ENCODE peak calls at places on chromosomes 4 and X, in four cellular contexts. One of them, this sample, is unnamed.
A peak's percentile ranks its signal among the peaks of the same experiment; 100 is the strongest.

GRCh38 chr4:75968084-75968483 is 22.7 kb downstream of the SDAD1 start:
- DNase-seq in fibroblast of lung: no peak
- DNase-seq in OCI-LY7: no peak
- DNase-seq in HFFc6: no peak
- DNase-seq in this sample: no peak

GRCh38 chrX:118550792-118551191 is 55.2 kb downstream of the DOCK11 start:
- DNase-seq in HFFc6: peak; percentile 6
- DNase-seq in OCI-LY7: no peak
- DNase-seq in fibroblast of lung: no peak
- DNase-seq in this sample: no peak

GRCh38 chr4:70471897-70472296 is at the start of gene MUC7:
- DNase-seq in HFFc6: no peak
- DNase-seq in OCI-LY7: no peak
- DNase-seq in fibroblast of lung: no peak
- DNase-seq in this sample: no peak

GRCh38 chr4:102815981-102816380 is 11.4 kb downstream of the UBE2D3 start:
- DNase-seq in fibroblast of lung: peak; percentile 83
- DNase-seq in HFFc6: peak; percentile 95
- DNase-seq in OCI-LY7: no peak
- DNase-seq in this sample: no peak

GRCh38 chrX:110178179-110178865 is 139.6 kb downstream of the AMMECR1 start:
- DNase-seq in fibroblast of lung: no peak
- DNase-seq in OCI-LY7: no peak
- DNase-seq in HFFc6: no peak
- DNase-seq in this sample: peak; percentile 59

GRCh38 chr4:44446801-44447562 is 1.6 kb downstream of the KCTD8 start:
- DNase-seq in OCI-LY7: no peak
- DNase-seq in fibroblast of lung: no peak
- DNase-seq in HFFc6: no peak
- DNase-seq in this sample: no peak

GRCh38 chrX:9538544-9539045 is 73.7 kb downstream of the TBL1X start:
- DNase-seq in OCI-LY7: no peak
- DNase-seq in fibroblast of lung: no peak
- DNase-seq in HFFc6: no peak
- DNase-seq in this sample: no peak

GRCh38 chrX:71052721-71053120 is 15.4 kb downstream of the SNX12 start:
- DNase-seq in OCI-LY7: no peak
- DNase-seq in HFFc6: no peak
- DNase-seq in fibroblast of lung: no peak
- DNase-seq in this sample: no peak

GRCh38 chr4:102420563-102421221 is 75.4 kb upstream of the SLC39A8 start:
- DNase-seq in fibroblast of lung: peak; percentile 66
- DNase-seq in HFFc6: peak; percentile 40
- DNase-seq in OCI-LY7: peak; percentile 27
- DNase-seq in this sample: no peak

GRCh38 chr4:1982124-1983052 is 26.4 kb downstream of the NELFA start:
- DNase-seq in HFFc6: no peak
- DNase-seq in OCI-LY7: no peak
- DNase-seq in fibroblast of lung: no peak
- DNase-seq in this sample: peak; percentile 79

GRCh38 chr4:29304595-29304994 is 1415.6 kb upstream of the PCDH7 start:
- DNase-seq in fibroblast of lung: peak; percentile 72
- DNase-seq in OCI-LY7: no peak
- DNase-seq in HFFc6: no peak
- DNase-seq in this sample: no peak

GRCh38 chr4:143667461-143667860 is 33.0 kb downstream of the FREM3 start:
- DNase-seq in OCI-LY7: no peak
- DNase-seq in HFFc6: no peak
- DNase-seq in fibroblast of lung: peak; percentile 90
- DNase-seq in this sample: no peak

GRCh38 chr4:1192493-1193205 is 20.3 kb upstream of the SPON2 start:
- DNase-seq in HFFc6: no peak
- DNase-seq in fibroblast of lung: no peak
- DNase-seq in OCI-LY7: no peak
- DNase-seq in this sample: peak; percentile 83

GRCh38 chr4:183170894-183171293 is 71.8 kb downstream of the WWC2 start:
- DNase-seq in OCI-LY7: no peak
- DNase-seq in HFFc6: no peak
- DNase-seq in fibroblast of lung: no peak
- DNase-seq in this sample: no peak

GRCh38 chr4:158450741-158451140 is 70.9 kb upstream of the RXFP1 start:
- DNase-seq in HFFc6: no peak
- DNase-seq in fibroblast of lung: peak; percentile 45
- DNase-seq in OCI-LY7: no peak
- DNase-seq in this sample: no peak

GRCh38 chr4:107825072-107825789 is 499 bp downstream of the SGMS2 start:
- DNase-seq in fibroblast of lung: peak; percentile 45
- DNase-seq in OCI-LY7: no peak
- DNase-seq in HFFc6: peak; percentile 33
- DNase-seq in this sample: no peak

GRCh38 chr4:8548731-8549351 is 31.4 kb upstream of the GPR78 start:
- DNase-seq in fibroblast of lung: no peak
- DNase-seq in OCI-LY7: no peak
- DNase-seq in HFFc6: no peak
- DNase-seq in this sample: no peak

GRCh38 chr4:175705407-175705806 is 106.7 kb downstream of the GPM6A start:
- DNase-seq in fibroblast of lung: no peak
- DNase-seq in HFFc6: no peak
- DNase-seq in OCI-LY7: no peak
- DNase-seq in this sample: no peak

GRCh38 chr4:123699823-123700822 is 303.5 kb downstream of the SPRY1 start:
- DNase-seq in fibroblast of lung: peak; percentile 89
- DNase-seq in OCI-LY7: no peak
- DNase-seq in HFFc6: peak; percentile 93
- DNase-seq in this sample: no peak

GRCh38 chrX:148417934-148418333 is 82.5 kb upstream of the AFF2 start:
- DNase-seq in fibroblast of lung: no peak
- DNase-seq in OCI-LY7: no peak
- DNase-seq in HFFc6: no peak
- DNase-seq in this sample: no peak

GRCh38 chrX:68936608-68937007 is 107.8 kb downstream of the EFNB1 start:
- DNase-seq in fibroblast of lung: peak; percentile 81
- DNase-seq in HFFc6: peak; percentile 81
- DNase-seq in OCI-LY7: no peak
- DNase-seq in this sample: no peak

GRCh38 chrX:20947411-20947912 is 426.8 kb upstream of the CNKSR2 start:
- DNase-seq in HFFc6: no peak
- DNase-seq in OCI-LY7: no peak
- DNase-seq in fibroblast of lung: no peak
- DNase-seq in this sample: no peak

GRCh38 chr4:158112612-158113011 is 60.2 kb downstream of the GASK1B start:
- DNase-seq in HFFc6: no peak
- DNase-seq in OCI-LY7: no peak
- DNase-seq in fibroblast of lung: peak; percentile 11
- DNase-seq in this sample: no peak

GRCh38 chr4:123415977-123416376 is 19.4 kb downstream of the SPRY1 start:
- DNase-seq in OCI-LY7: no peak
- DNase-seq in fibroblast of lung: no peak
- DNase-seq in HFFc6: peak; percentile 31
- DNase-seq in this sample: no peak

GRCh38 chrX:56281789-56282188 is 49.6 kb downstream of the KLF8 start:
- DNase-seq in OCI-LY7: peak; percentile 23
- DNase-seq in fibroblast of lung: peak; percentile 22
- DNase-seq in HFFc6: peak; percentile 0
- DNase-seq in this sample: no peak

GRCh38 chr4:21012851-21013331 is 312.6 kb downstream of the PACRGL start:
- DNase-seq in fibroblast of lung: no peak
- DNase-seq in OCI-LY7: no peak
- DNase-seq in HFFc6: no peak
- DNase-seq in this sample: no peak

GRCh38 chrX:72273718-72274117 is 3.3 kb downstream of the RPS4X start:
- DNase-seq in HFFc6: no peak
- DNase-seq in OCI-LY7: no peak
- DNase-seq in fibroblast of lung: no peak
- DNase-seq in this sample: peak; percentile 10

GRCh38 chr4:20528508-20528907 is 171.8 kb upstream of the PACRGL start:
- DNase-seq in HFFc6: no peak
- DNase-seq in fibroblast of lung: peak; percentile 60
- DNase-seq in OCI-LY7: no peak
- DNase-seq in this sample: no peak

GRCh38 chr4:25860586-25861421 is 2.0 kb downstream of the SEL1L3 start:
- DNase-seq in HFFc6: no peak
- DNase-seq in OCI-LY7: peak; percentile 73
- DNase-seq in fibroblast of lung: peak; percentile 55
- DNase-seq in this sample: no peak

DNA sequence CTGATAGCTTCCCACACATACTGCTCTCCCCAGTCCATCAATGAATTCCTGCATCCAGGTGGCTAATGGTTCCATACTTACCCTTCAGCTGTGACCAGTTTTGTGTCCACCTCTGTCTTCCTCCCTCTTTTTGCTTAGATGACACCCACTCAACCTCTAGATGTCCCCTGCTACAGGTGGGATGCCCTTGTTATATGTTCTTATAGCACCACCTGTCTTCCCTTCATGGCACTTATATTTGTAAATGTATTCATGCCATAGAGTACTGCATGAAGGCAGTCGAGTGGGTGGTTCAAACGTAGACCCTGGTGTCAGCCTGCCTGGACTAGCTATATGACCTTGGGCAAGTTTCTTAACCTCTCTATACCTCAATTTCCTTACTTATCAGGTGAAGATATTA is 6.5 kb upstream of the USP46 start:
- DNase-seq in OCI-LY7: peak; percentile 62
- DNase-seq in HFFc6: no peak
- DNase-seq in fibroblast of lung: no peak
- DNase-seq in this sample: no peak
- TF ChIP-seq CTCF in OCI-LY7: peak; percentile 76
- TF ChIP-seq CTCF in HFFc6: peak; percentile 55
- TF ChIP-seq CTCF in fibroblast of lung: peak; percentile 19
- TF ChIP-seq CTCF in this sample: peak; percentile 50

GRCh38 chr4:87057835-87058234 is 123.0 kb downstream of the AFF1 start:
- DNase-seq in OCI-LY7: no peak
- DNase-seq in fibroblast of lung: peak; percentile 53
- DNase-seq in HFFc6: peak; percentile 15
- DNase-seq in this sample: no peak

GRCh38 chr4:87056884-87057283 is 122.1 kb downstream of the AFF1 start:
- DNase-seq in HFFc6: no peak
- DNase-seq in OCI-LY7: no peak
- DNase-seq in fibroblast of lung: no peak
- DNase-seq in this sample: no peak

GRCh38 chr4:87055340-87055739 is 120.5 kb downstream of the AFF1 start:
- DNase-seq in HFFc6: no peak
- DNase-seq in fibroblast of lung: no peak
- DNase-seq in OCI-LY7: no peak
- DNase-seq in this sample: no peak

GRCh38 chr4:87060957-87061356 is 126.1 kb downstream of the AFF1 start:
- DNase-seq in fibroblast of lung: peak; percentile 46
- DNase-seq in OCI-LY7: no peak
- DNase-seq in HFFc6: peak; percentile 93
- DNase-seq in this sample: no peak

GRCh38 chr4:87058272-87059073 is 123.7 kb downstream of the AFF1 start:
- DNase-seq in HFFc6: no peak
- DNase-seq in fibroblast of lung: no peak
- DNase-seq in OCI-LY7: no peak
- DNase-seq in this sample: no peak
- TF ChIP-seq CTCF in HFFc6: no peak
- TF ChIP-seq CTCF in fibroblast of lung: peak; percentile 16
- TF ChIP-seq CTCF in OCI-LY7: no peak
- TF ChIP-seq CTCF in this sample: no peak

GRCh38 chr4:61921890-61922289 is 721.8 kb downstream of the ADGRL3 start:
- DNase-seq in HFFc6: no peak
- DNase-seq in fibroblast of lung: no peak
- DNase-seq in OCI-LY7: no peak
- DNase-seq in this sample: no peak

GRCh38 chr4:61918507-61919462 is 718.7 kb downstream of the ADGRL3 start:
- DNase-seq in HFFc6: no peak
- DNase-seq in fibroblast of lung: no peak
- DNase-seq in OCI-LY7: no peak
- DNase-seq in this sample: no peak

GRCh38 chr4:61923179-61923578 is 723.1 kb downstream of the ADGRL3 start:
- DNase-seq in fibroblast of lung: no peak
- DNase-seq in HFFc6: no peak
- DNase-seq in OCI-LY7: no peak
- DNase-seq in this sample: no peak

GRCh38 chr4:61922766-61923165 is 722.6 kb downstream of the ADGRL3 start:
- DNase-seq in HFFc6: no peak
- DNase-seq in OCI-LY7: no peak
- DNase-seq in fibroblast of lung: no peak
- DNase-seq in this sample: no peak

GRCh38 chr4:61924131-61924530 is 724.0 kb downstream of the ADGRL3 start:
- DNase-seq in fibroblast of lung: no peak
- DNase-seq in HFFc6: no peak
- DNase-seq in OCI-LY7: no peak
- DNase-seq in this sample: no peak
- TF ChIP-seq CTCF in fibroblast of lung: no peak
- TF ChIP-seq CTCF in HFFc6: no peak
- TF ChIP-seq CTCF in OCI-LY7: no peak
- TF ChIP-seq CTCF in this sample: no peak

DNA sequence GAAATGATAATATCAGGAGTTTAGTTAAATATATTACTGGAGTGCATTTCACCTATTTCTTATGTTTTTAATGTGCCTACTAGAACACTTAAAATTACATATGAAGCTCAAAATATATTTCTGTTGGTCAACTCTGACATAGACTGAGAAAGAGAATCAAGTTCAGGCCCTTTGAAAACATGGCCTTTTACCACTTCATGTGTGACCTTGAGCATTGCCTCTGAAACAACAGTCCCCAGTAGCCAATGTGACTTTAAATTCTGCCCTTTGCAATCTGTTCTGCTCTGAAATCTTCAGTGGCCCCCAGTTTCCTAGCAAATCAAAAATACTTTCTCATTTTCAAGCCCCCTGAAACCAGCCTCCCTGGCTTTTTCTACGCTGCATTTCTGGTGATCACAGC is 50.1 kb upstream of the TBC1D14 start:
- DNase-seq in fibroblast of lung: no peak
- DNase-seq in OCI-LY7: no peak
- DNase-seq in HFFc6: no peak
- DNase-seq in this sample: no peak
- TF ChIP-seq CTCF in fibroblast of lung: no peak
- TF ChIP-seq CTCF in OCI-LY7: no peak
- TF ChIP-seq CTCF in HFFc6: no peak
- TF ChIP-seq CTCF in this sample: no peak

DNA sequence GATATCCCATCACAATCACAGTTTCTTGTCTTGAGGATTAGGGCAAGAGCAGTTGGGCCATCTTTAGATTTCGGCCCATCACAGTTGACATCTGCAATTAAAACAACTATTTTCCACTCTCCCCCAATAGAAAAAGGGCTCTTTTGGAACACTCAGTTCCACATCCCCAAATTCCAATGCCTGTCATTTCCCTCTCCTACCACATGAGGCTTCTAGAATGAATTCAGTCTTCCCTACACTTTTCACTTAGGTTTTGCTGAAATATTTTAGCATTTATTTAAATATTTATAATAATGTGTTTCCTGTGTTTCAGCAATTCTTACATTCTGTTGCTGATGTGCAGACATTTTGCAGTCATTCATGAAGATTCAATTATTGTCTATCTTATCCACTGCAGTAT is 118.4 kb downstream of the COX18 start:
- DNase-seq in fibroblast of lung: no peak
- DNase-seq in OCI-LY7: no peak
- DNase-seq in HFFc6: no peak
- DNase-seq in this sample: no peak
- TF ChIP-seq CTCF in fibroblast of lung: peak; percentile 28
- TF ChIP-seq CTCF in OCI-LY7: peak; percentile 17
- TF ChIP-seq CTCF in HFFc6: peak; percentile 61
- TF ChIP-seq CTCF in this sample: peak; percentile 33